ENCODE peak calls at places on chromosomes 5 and 9, in five cellular contexts. One of them, this sample, is unnamed.

GRCh38 chr5:36875051-36875788 is 1.3 kb upstream of the NIPBL start:
- DNase-seq in ACHN: peak
- DNase-seq in naive thymus-derived CD4-positive, alpha-beta T cell: peak
- DNase-seq in MCF 10A: peak
- DNase-seq in mucosa of gallbladder: peak
- DNase-seq in this sample: peak

GRCh38 chr5:58825899-58826298 is 243.0 kb downstream of the RAB3C start:
- DNase-seq in ACHN: no peak
- DNase-seq in naive thymus-derived CD4-positive, alpha-beta T cell: no peak
- DNase-seq in MCF 10A: no peak
- DNase-seq in mucosa of gallbladder: no peak
- DNase-seq in this sample: no peak

GRCh38 chr5:3010301-3010952 is 258.9 kb upstream of the IRX2 start:
- DNase-seq in ACHN: no peak
- DNase-seq in naive thymus-derived CD4-positive, alpha-beta T cell: no peak
- DNase-seq in MCF 10A: peak
- DNase-seq in mucosa of gallbladder: no peak
- DNase-seq in this sample: peak

GRCh38 chr9:135228345-135228982 is 141.0 kb downstream of the OLFM1 start:
- DNase-seq in ACHN: no peak
- DNase-seq in naive thymus-derived CD4-positive, alpha-beta T cell: no peak
- DNase-seq in MCF 10A: no peak
- DNase-seq in mucosa of gallbladder: no peak
- DNase-seq in this sample: no peak

GRCh38 chr5:14681236-14681752 is 16.8 kb downstream of the OTULIN start:
- DNase-seq in ACHN: no peak
- DNase-seq in naive thymus-derived CD4-positive, alpha-beta T cell: no peak
- DNase-seq in MCF 10A: no peak
- DNase-seq in mucosa of gallbladder: no peak
- DNase-seq in this sample: no peak

GRCh38 chr9:94086961-94087360 is 2.7 kb downstream of the PTPDC1 start:
- DNase-seq in ACHN: no peak
- DNase-seq in naive thymus-derived CD4-positive, alpha-beta T cell: no peak
- DNase-seq in MCF 10A: no peak
- DNase-seq in mucosa of gallbladder: no peak
- DNase-seq in this sample: no peak

GRCh38 chr5:81754621-81755020 is 3.7 kb upstream of the SSBP2 start:
- DNase-seq in ACHN: no peak
- DNase-seq in naive thymus-derived CD4-positive, alpha-beta T cell: no peak
- DNase-seq in MCF 10A: no peak
- DNase-seq in mucosa of gallbladder: no peak
- DNase-seq in this sample: no peak

GRCh38 chr5:1730487-1730847 is 69.2 kb downstream of the MRPL36 start:
- DNase-seq in ACHN: no peak
- DNase-seq in naive thymus-derived CD4-positive, alpha-beta T cell: no peak
- DNase-seq in MCF 10A: no peak
- DNase-seq in mucosa of gallbladder: peak
- DNase-seq in this sample: no peak

GRCh38 chr5:138622051-138622450 is 46.9 kb upstream of the HSPA9 start:
- DNase-seq in ACHN: no peak
- DNase-seq in naive thymus-derived CD4-positive, alpha-beta T cell: no peak
- DNase-seq in MCF 10A: no peak
- DNase-seq in mucosa of gallbladder: no peak
- DNase-seq in this sample: no peak